ENCODE peak calls at places on chromosomes 7 and 10, in four cellular contexts. F, O, Q and V are unnamed samples.

GRCh38 chr10:8053446-8054242 is 844 bp upstream of the GATA3 start:
- DNase-seq in F (peak; percentile 83), O (peak; percentile 68), Q (peak; percentile 95), V (peak; percentile 96)

GRCh38 chr10:97686301-97686961 is 610 bp downstream of the AVPI1 start:
- DNase-seq in F (no peak), O (no peak), Q (no peak), V (no peak)

GRCh38 chr10:14837756-14838581 is at the start of the genes CDNF, HSPA14 and MSANTD7:
- DNase-seq in F (peak; percentile 99), O (peak; percentile 99), Q (peak; percentile 100), V (peak; percentile 100)

GRCh38 chr7:24017519-24017918 is 266.5 kb upstream of the NPY start:
- DNase-seq in F (no peak), O (no peak), Q (no peak), V (no peak)

GRCh38 chr7:23055582-23056178 is 41.8 kb upstream of the HYCC1 start:
- DNase-seq in F (peak; percentile 48), O (peak; percentile 83), Q (peak; percentile 72), V (peak; percentile 45)

GRCh38 chr10:93874309-93875031 is 19.3 kb upstream of the SLC35G1 start:
- DNase-seq in F (no peak), O (no peak), Q (no peak), V (no peak)

GRCh38 chr7:80088705-80089104 is 45.9 kb upstream of the GNAI1 start:
- DNase-seq in F (no peak), O (no peak), Q (no peak), V (no peak)

GRCh38 chr10:94546058-94546595 is 539 bp downstream of the HELLS start:
- DNase-seq in F (no peak), O (peak; percentile 27), Q (no peak), V (no peak)

GRCh38 chr7:36034020-36034419 is 119.0 kb upstream of the EEPD1 start:
- DNase-seq in F (no peak), O (no peak), Q (no peak), V (no peak)

GRCh38 chr10:121709674-121710073 is 111.4 kb upstream of the FGFR2 start:
- DNase-seq in F (no peak), O (peak; percentile 58), Q (peak; percentile 34), V (no peak)

GRCh38 chr10:78685466-78686163 is 383.2 kb upstream of the ZMIZ1 start:
- DNase-seq in F (no peak), O (peak; percentile 32), Q (no peak), V (no peak)

GRCh38 chr7:77935652-77936348 is 137.2 kb downstream of the PHTF2 start:
- DNase-seq in F (no peak), O (peak; percentile 33), Q (no peak), V (no peak)
- TF ChIP-seq CTCF in F (peak; percentile 31), O (peak; percentile 35), Q (peak; percentile 46), V (peak; percentile 27)

GRCh38 chr7:92461027-92462003 is 14.0 kb downstream of the GATAD1 start:
- DNase-seq in F (peak; percentile 5), O (peak; percentile 63), Q (peak; percentile 63), V (peak; percentile 27)
- TF ChIP-seq CTCF in F (peak; percentile 66), O (peak; percentile 86), Q (peak; percentile 84), V (peak; percentile 81)

DNA sequence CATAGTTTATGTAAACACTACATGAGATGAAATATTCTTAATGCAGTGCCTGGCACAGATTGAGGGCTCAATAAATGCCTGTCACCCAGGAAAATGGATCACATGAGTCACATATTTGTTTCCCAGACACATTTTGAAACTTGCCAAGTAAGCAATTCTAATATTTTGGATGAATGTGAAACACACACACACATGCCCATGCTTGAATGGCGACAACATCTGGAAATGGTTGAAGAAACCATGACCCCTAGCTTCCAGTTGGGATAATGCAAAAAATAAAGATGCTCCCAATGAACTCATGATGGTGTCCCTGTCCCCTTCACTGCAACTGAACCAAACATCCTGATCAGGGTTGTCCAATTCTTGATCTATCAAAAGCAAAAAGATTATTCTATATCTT is 797.3 kb downstream of the XPNPEP1 start:
- DNase-seq in F (no peak), O (no peak), Q (no peak), V (no peak)
- TF ChIP-seq CTCF in F (no peak), O (no peak), Q (peak; percentile 32), V (no peak)

DNA sequence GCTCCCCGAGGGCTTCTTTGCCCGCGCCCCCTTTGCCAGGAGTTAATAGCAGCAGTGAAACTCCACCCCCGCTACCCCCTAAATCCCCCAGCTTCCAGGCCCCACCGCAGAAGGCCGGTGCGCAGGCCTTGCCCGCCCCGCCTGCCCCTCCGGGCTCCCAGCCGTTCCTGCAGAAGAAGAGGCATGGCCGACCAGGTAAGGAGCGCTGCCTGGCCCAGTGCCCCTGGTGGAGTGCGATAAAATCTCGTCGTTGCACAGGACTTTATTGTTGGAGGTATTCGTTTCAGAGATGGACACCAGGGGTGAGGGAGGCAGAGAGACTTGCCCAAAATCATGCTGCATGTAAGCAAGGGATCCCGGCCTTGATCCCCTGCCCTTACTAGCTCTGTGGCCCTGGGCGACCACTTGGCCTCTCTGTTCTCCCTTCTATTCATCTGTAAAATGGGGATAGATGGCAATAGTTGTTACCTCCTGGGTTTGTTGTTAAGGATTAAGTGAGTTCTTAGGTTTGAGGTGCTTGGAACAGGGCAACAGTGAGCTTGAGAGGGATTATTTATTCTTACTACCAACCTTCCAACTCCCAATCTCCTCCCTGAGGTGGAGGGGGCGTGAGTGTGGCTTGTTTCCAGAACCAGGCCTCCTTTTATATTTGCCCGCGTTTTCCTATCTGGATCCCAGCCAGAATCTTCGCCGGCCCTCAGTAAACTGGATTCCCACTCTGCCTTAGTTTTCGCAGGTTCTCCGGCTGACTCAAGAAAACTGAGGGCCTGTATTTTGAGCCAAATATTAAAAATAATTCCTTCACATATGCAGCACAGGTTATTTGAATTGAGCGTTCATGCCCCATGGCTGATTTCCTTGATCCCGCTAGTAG is 78.3 kb downstream of the WIPF3 start:
- DNase-seq in F (no peak), O (no peak), Q (peak; percentile 30), V (peak; percentile 50)
- TF ChIP-seq CTCF in F (no peak), O (no peak), Q (no peak), V (no peak)

GRCh38 chr10:110192552-110192951 is 14.9 kb upstream of the MXI1 start:
- DNase-seq in F (no peak), O (no peak), Q (no peak), V (no peak)
- TF ChIP-seq CTCF in F (no peak), O (no peak), Q (no peak), V (no peak)

GRCh38 chr7:134444961-134445315 is 14.0 kb downstream of the AKR1B1 start:
- DNase-seq in F (no peak), O (no peak), Q (no peak), V (no peak)

GRCh38 chr7:134442441-134443220 is 16.3 kb downstream of the AKR1B1 start:
- DNase-seq in F (no peak), O (no peak), Q (no peak), V (no peak)

GRCh38 chr7:134446446-134446845 is 12.5 kb downstream of the AKR1B1 start:
- DNase-seq in F (no peak), O (no peak), Q (no peak), V (no peak)

GRCh38 chr7:134443396-134444070 is 15.4 kb downstream of the AKR1B1 start:
- DNase-seq in F (no peak), O (no peak), Q (no peak), V (no peak)

DNA sequence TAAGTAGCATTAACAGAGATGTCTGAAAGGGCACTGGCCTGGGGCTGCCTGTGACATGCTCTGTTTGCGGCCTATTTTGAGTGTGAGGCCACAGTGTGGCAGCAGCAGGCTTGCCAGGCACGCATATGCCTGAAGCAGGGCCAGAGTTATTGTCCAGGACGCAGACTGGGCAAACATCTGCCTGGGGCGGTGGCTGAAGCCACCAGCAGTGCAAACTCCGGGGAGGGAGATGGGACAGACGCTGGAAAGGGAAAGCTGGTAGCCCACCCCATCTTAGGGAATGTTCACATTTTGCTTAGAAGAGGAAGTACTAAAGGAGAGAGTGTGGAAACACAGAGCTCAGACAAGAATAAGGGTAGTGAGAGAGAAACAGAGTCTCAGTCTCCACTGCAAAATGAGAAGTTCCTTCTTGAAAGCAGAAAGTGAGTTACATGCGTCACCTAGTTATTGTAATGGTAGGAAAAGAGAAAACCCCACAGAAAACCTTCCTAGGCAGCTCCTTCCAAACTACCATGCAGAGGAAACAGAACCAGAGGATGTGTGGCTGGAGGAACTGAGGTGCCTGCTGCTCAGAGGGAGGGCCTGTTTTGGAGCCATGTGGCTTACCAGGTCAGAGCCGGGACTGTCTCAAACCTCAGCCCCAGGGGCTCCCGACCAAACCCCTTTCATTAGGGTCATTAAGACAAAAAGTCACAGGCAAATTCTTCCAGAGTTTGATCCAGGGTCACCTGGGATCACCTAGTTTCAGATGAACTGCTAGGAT is 14.5 kb downstream of the AKR1B1 start:
- DNase-seq in F (peak; percentile 35), O (no peak), Q (no peak), V (no peak)
- TF ChIP-seq CTCF in F (peak; percentile 53), O (no peak), Q (no peak), V (no peak)

GRCh38 chr10:83917519-83918506 is 221.5 kb upstream of the GHITM start:
- DNase-seq in F (no peak), O (no peak), Q (peak; percentile 68), V (peak; percentile 48)
- TF ChIP-seq CTCF in F (peak; percentile 26), O (no peak), Q (peak; percentile 46), V (peak; percentile 31)

GRCh38 chr10:46223064-46223480 is 63.7 kb upstream of the ANTXRL start:
- DNase-seq in F (no peak), O (no peak), Q (no peak), V (no peak)
- TF ChIP-seq CTCF in F (no peak), O (no peak), Q (no peak), V (no peak)

DNA sequence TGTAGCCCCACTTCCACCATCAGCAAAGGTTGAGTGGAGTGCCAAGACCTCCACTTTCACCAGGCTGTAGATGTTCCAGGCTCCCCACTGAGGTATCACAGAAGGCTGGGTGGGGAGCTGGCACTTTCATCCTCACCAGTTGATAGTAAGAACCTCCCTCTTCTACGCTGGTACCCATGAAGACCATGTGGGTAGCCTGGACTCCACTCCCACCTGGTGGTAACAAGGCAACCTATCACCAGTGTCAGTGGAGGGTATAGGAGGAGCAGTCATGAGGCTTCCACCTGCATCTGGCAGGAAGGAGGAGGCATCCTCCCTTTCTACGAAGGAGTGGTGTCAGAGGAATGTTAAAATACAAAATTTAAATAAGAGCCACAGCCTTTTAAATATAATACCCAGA is 4.4 kb downstream of the SMIM30 start:
- DNase-seq in F (no peak), O (peak; percentile 11), Q (no peak), V (no peak)
- TF ChIP-seq CTCF in F (peak; percentile 18), O (no peak), Q (peak; percentile 10), V (no peak)